ENCODE peak calls at places on chromosome 16, in seven cellular contexts. X, E, J, W, R, B and C are unnamed samples. For H3K4me1 and H3K36me3, the result is how much of the 10 kb centered on the place peaks cover.

GRCh38 chr16:71895679-71896385 is 501 bp downstream of the IST1 start:
- DNase-seq in X (no peak), E (peak), J (no peak), W (peak), R (peak), B (no peak), C (no peak)

GRCh38 chr16:87661561-87661960 is 59.3 kb downstream of the JPH3 start:
- DNase-seq in X (peak), E (no peak), J (no peak), W (peak), R (peak), B (no peak), C (peak)

GRCh38 chr16:64339052-64339770 is 782.7 kb downstream of the CDH11 start:
- DNase-seq in X (no peak), E (no peak), J (no peak), W (peak), R (no peak), B (no peak), C (no peak)

GRCh38 chr16:55899857-55900256 is 24.7 kb upstream of the CES5A start:
- DNase-seq in X (no peak), E (no peak), J (no peak), W (no peak), R (no peak), B (no peak), C (no peak)

GRCh38 chr16:25140459-25140858 is 28.9 kb downstream of the LCMT1 start:
- DNase-seq in X (no peak), E (no peak), J (no peak), W (peak), R (no peak), B (no peak), C (no peak)

GRCh38 chr16:22291860-22292692 is 5.1 kb upstream of the POLR3E start:
- DNase-seq in X (no peak), E (no peak), J (no peak), W (no peak), R (no peak), B (no peak), C (no peak)

GRCh38 chr16:16073884-16074781 is 124.7 kb downstream of the ABCC1 start:
- DNase-seq in X (no peak), E (peak), J (no peak), W (peak), R (no peak), B (no peak), C (no peak)

GRCh38 chr16:87076950-87077749 is 240.0 kb downstream of the C16orf95 start:
- DNase-seq in X (no peak), E (no peak), J (no peak), W (peak), R (peak), B (no peak), C (no peak)

GRCh38 chr16:48565752-48566151 is 44.2 kb downstream of the N4BP1 start:
- DNase-seq in X (no peak), E (no peak), J (no peak), W (no peak), R (no peak), B (no peak), C (no peak)

GRCh38 chr16:3798827-3799226 is 81.5 kb upstream of the TRAP1 start:
- DNase-seq in X (no peak), E (no peak), J (no peak), W (no peak), R (no peak), B (no peak), C (no peak)

GRCh38 chr16:87847467-87847784 is 21.9 kb downstream of the SLC7A5 start:
- DNase-seq in X (no peak), E (no peak), J (no peak), W (no peak), R (no peak), B (no peak), C (no peak)

GRCh38 chr16:14510939-14511797 is 118.9 kb downstream of the PARN start:
- DNase-seq in X (no peak), E (no peak), J (no peak), W (peak), R (no peak), B (no peak), C (no peak)

GRCh38 chr16:57061084-57061905 is 31.1 kb upstream of the CPNE2 start:
- DNase-seq in X (peak), E (peak), J (peak), W (peak), R (peak), B (peak), C (peak)

GRCh38 chr16:7363397-7364053 is 30.9 kb downstream of the RBFOX1 start:
- DNase-seq in X (no peak), E (no peak), J (no peak), W (no peak), R (peak), B (no peak), C (no peak)

GRCh38 chr16:7367309-7367708 is 34.7 kb downstream of the RBFOX1 start:
- DNase-seq in X (no peak), E (no peak), J (no peak), W (no peak), R (no peak), B (no peak), C (no peak)

GRCh38 chr16:7369181-7369580 is 36.5 kb downstream of the RBFOX1 start:
- DNase-seq in X (no peak), E (no peak), J (no peak), W (no peak), R (no peak), B (no peak), C (no peak)

GRCh38 chr16:7364054-7364407 is 31.4 kb downstream of the RBFOX1 start:
- DNase-seq in X (no peak), E (no peak), J (no peak), W (no peak), R (no peak), B (no peak), C (no peak)

GRCh38 chr16:7366041-7366440 is 33.4 kb downstream of the RBFOX1 start:
- DNase-seq in X (no peak), E (no peak), J (no peak), W (no peak), R (no peak), B (no peak), C (no peak)
- H3K4me1 ChIP-seq in X (under half), E (under half), J (under half), W (under half), R (under half), B (under half), C (under half)

DNA sequence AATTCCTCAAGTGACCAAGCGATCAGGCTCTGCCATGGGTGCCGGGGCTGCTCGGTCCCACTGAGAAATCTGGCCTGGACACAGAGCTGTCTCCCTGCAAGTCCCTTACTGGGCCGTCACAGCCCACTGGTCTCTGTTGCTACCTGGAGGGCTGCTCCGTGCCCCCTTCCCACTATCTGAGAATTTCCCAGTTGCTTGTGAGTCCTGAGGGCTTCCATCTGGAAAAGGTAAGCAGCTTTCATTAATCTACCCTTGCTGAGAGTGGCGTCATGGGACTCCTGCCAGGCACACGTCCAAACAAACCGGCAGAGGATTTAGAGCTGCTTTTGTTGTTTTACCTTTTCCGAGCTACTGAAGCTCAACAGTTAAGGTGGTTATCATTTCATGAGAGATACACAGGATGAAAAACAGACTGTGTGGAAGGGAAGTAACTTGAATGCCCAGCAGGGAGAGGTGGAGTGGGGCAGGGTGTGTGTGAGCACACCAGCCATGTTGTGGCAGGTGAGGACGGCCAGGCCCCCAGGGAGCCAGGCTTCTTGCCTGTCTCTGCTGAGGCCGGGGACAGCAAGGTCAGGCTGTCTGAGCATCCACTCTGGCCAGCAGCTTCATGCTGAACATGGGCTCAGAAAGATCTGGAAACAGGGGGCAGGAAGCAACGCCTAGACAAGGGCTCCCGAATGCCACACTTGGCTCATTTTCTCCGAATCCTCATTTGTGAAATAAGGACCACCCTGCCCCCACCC is 50.6 kb downstream of the GTF3C1 start:
- DNase-seq in X (no peak), E (no peak), J (no peak), W (no peak), R (no peak), B (no peak), C (no peak)
- H3K36me3 ChIP-seq in X (under half), E (under half), J (half or more), W (under half), R (under half), B (half or more), C (under half)

GRCh38 chr16:29811170-29811895 is 660 bp upstream of the PRRT2 start:
- DNase-seq in X (peak), E (peak), J (peak), W (peak), R (peak), B (peak), C (peak)

GRCh38 chr16:29813644-29814562 is 1.9 kb downstream of the PRRT2 start:
- DNase-seq in X (peak), E (no peak), J (no peak), W (no peak), R (no peak), B (no peak), C (no peak)

GRCh38 chr16:29812754-29813643 is 1.0 kb downstream of the PRRT2 start:
- DNase-seq in X (peak), E (no peak), J (no peak), W (no peak), R (no peak), B (no peak), C (peak)

GRCh38 chr16:29810699-29811169 is 1.3 kb upstream of the PRRT2 start:
- DNase-seq in X (peak), E (no peak), J (no peak), W (no peak), R (no peak), B (no peak), C (no peak)

DNA sequence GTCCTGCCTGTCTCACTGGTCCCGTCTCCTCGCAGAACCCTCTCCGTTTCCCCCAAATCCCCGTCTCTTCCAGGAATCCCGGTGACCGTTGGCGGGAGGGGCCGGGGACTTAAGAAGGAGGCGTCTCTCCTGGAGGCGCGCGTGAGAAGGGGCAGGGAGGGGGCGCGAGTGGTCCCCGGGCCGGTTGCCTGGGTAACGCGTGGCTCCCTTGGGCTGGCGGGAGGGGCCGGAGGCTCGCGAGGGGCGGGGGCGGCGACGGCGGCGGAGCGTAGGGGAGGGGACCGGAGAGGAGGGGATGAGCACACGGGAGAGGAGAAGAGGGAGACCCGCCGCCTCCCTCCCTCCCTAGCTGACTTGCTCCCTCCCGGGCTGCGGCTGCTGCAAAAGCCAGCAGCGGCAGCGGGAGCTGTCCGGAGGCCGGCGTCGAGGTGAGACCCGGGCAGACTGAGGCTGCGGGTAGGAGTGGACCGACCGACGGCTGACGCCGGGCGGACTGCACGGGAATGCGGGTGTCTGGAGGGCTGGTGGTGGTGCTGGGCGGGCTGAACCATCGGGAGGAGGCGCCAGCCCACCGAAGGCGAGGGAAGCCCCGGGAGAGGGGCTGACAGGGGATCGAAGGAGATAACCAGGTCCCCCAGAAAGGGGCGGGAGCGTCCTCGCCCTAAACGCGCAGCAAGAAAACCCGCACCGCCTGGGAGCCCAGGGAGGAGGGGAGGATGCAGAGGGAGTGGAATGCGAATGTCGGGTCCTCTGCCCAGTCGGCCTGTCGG is at the start of gene PRRT2:
- DNase-seq in X (peak), E (no peak), J (no peak), W (peak), R (peak), B (peak), C (peak)
- H3K4me1 ChIP-seq in X (under half), E (under half), J (under half), W (under half), R (under half), B (under half), C (half or more)

GRCh38 chr16:30494709-30495108 is 22.2 kb downstream of the ITGAL start:
- DNase-seq in X (no peak), E (no peak), J (no peak), W (no peak), R (no peak), B (no peak), C (no peak)
- H3K36me3 ChIP-seq in X (under half), E (under half), J (under half), W (under half), R (under half), B (under half), C (under half)

GRCh38 chr16:67468731-67469130 is 12.2 kb downstream of the ATP6V0D1 start:
- DNase-seq in X (no peak), E (no peak), J (no peak), W (no peak), R (no peak), B (no peak), C (no peak)

GRCh38 chr16:67474551-67474950 is 6.4 kb downstream of the ATP6V0D1 start:
- DNase-seq in X (no peak), E (no peak), J (no peak), W (no peak), R (no peak), B (no peak), C (no peak)

GRCh38 chr16:67471758-67472384 is 9.1 kb downstream of the ATP6V0D1 start:
- DNase-seq in X (no peak), E (no peak), J (no peak), W (no peak), R (no peak), B (no peak), C (no peak)

GRCh38 chr16:67466581-67466980 is 14.4 kb downstream of the ATP6V0D1 start:
- DNase-seq in X (no peak), E (no peak), J (no peak), W (no peak), R (no peak), B (no peak), C (no peak)

DNA sequence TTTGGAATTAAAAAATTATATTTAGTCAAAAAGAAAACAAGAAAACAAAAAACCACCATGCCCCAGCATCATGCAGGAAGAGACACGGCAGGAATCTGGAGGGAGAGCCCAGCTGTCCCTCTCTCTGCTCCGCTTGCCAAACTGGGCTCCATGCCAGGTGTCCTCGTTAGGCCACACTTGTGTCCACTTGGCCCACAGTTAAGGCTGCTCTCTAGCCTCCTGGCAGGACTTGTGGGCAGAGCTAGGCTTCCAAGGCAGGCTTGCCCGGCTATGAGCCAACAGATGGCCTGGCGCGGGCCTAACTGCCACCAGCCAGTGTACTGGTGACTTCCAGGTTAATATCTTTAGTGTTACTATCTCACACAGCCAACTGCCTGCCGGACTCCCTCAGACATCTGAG is 10.6 kb downstream of the ATP6V0D1 start:
- DNase-seq in X (no peak), E (peak), J (peak), W (no peak), R (peak), B (peak), C (no peak)
- H3K4me1 ChIP-seq in X (under half), E (under half), J (under half), W (under half), R (under half), B (under half), C (under half)

GRCh38 chr16:89770367-89770766 is 46.1 kb downstream of the FANCA start:
- DNase-seq in X (no peak), E (no peak), J (no peak), W (no peak), R (no peak), B (no peak), C (no peak)
- H3K36me3 ChIP-seq in X (under half), E (under half), J (under half), W (under half), R (under half), B (under half), C (under half)

GRCh38 chr16:20401475-20402016 is 3.0 kb downstream of the PDILT start:
- DNase-seq in X (no peak), E (no peak), J (no peak), W (no peak), R (no peak), B (no peak), C (no peak)
- H3K4me1 ChIP-seq in X (under half), E (under half), J (under half), W (under half), R (under half), B (under half), C (under half)